ENCODE peak calls at places on chromosomes 2 and 18, in ten cellular contexts. K, O, I, M, D, Y, B, T, Q and J are unnamed samples.

GRCh38 chr2:130767408-130767775 is 12.1 kb downstream of the AMER3 start:
- DNase-seq in K (no peak), O (no peak), I (no peak), M (no peak), D (no peak), Y (no peak), B (no peak), T (no peak), Q (no peak), J (no peak)

GRCh38 chr2:69581774-69582581 is 61.6 kb downstream of the AAK1 start:
- DNase-seq in K (no peak), O (no peak), I (no peak), M (no peak), D (peak), Y (peak), B (peak), T (peak), Q (peak), J (peak)

GRCh38 chr2:189569295-189569925 is 11.2 kb downstream of the SLC40A1 start:
- DNase-seq in K (no peak), O (no peak), I (no peak), M (no peak), D (peak), Y (no peak), B (no peak), T (peak), Q (no peak), J (no peak)

GRCh38 chr2:58633576-58634365 is 392.6 kb upstream of the FANCL start:
- DNase-seq in K (no peak), O (no peak), I (no peak), M (no peak), D (no peak), Y (no peak), B (peak), T (no peak), Q (no peak), J (no peak)

GRCh38 chr2:189247276-189247675 is 67.7 kb upstream of the COL5A2 start:
- DNase-seq in K (no peak), O (no peak), I (no peak), M (no peak), D (no peak), Y (no peak), B (no peak), T (no peak), Q (no peak), J (no peak)

GRCh38 chr2:108911807-108912628 is 77.0 kb downstream of the EDAR start:
- DNase-seq in K (no peak), O (no peak), I (no peak), M (no peak), D (no peak), Y (no peak), B (no peak), T (no peak), Q (no peak), J (no peak)

GRCh38 chr2:190402986-190403385 is 5.2 kb upstream of the MFSD6 start:
- DNase-seq in K (no peak), O (no peak), I (no peak), M (no peak), D (no peak), Y (no peak), B (no peak), T (no peak), Q (no peak), J (no peak)

GRCh38 chr2:59680863-59681262 is 872.6 kb downstream of the BCL11A start:
- DNase-seq in K (no peak), O (no peak), I (no peak), M (no peak), D (peak), Y (no peak), B (no peak), T (no peak), Q (no peak), J (no peak)

GRCh38 chr2:88016948-88017779 is 817 bp upstream of the RNU2-63P start:
- DNase-seq in K (no peak), O (peak), I (no peak), M (peak), D (peak), Y (peak), B (peak), T (no peak), Q (peak), J (peak)

GRCh38 chr2:121791801-121792221 is 36.4 kb downstream of the TSN start:
- DNase-seq in K (no peak), O (no peak), I (no peak), M (no peak), D (no peak), Y (no peak), B (no peak), T (no peak), Q (no peak), J (no peak)

GRCh38 chr2:126344498-126344897 is 311.5 kb upstream of the GYPC start:
- DNase-seq in K (no peak), O (no peak), I (no peak), M (no peak), D (no peak), Y (no peak), B (no peak), T (no peak), Q (no peak), J (no peak)

GRCh38 chr2:111923271-111923670 is 24.9 kb downstream of the MERTK start:
- DNase-seq in K (no peak), O (no peak), I (no peak), M (no peak), D (no peak), Y (no peak), B (no peak), T (peak), Q (no peak), J (no peak)

GRCh38 chr18:13226533-13227144 is 8.1 kb downstream of the LDLRAD4 start:
- DNase-seq in K (no peak), O (no peak), I (no peak), M (no peak), D (no peak), Y (no peak), B (no peak), T (no peak), Q (no peak), J (no peak)

GRCh38 chr18:23126352-23127056 is 8.8 kb upstream of the CABLES1 start:
- DNase-seq in K (no peak), O (no peak), I (no peak), M (no peak), D (no peak), Y (no peak), B (no peak), T (no peak), Q (no peak), J (no peak)

GRCh38 chr2:61244694-61245093 is 82.7 kb downstream of the C2orf74 start:
- DNase-seq in K (no peak), O (no peak), I (no peak), M (no peak), D (no peak), Y (no peak), B (peak), T (no peak), Q (no peak), J (no peak)

GRCh38 chr2:179336782-179337534 is 72.3 kb upstream of the SESTD1 start:
- DNase-seq in K (peak), O (no peak), I (no peak), M (no peak), D (peak), Y (no peak), B (no peak), T (peak), Q (no peak), J (no peak)

GRCh38 chr18:41645600-41646360 is 309.3 kb upstream of the PIK3C3 start:
- DNase-seq in K (no peak), O (no peak), I (no peak), M (no peak), D (no peak), Y (no peak), B (no peak), T (no peak), Q (no peak), J (no peak)

GRCh38 chr2:187143537-187143936 is 294.6 kb upstream of the ZSWIM2 start:
- DNase-seq in K (no peak), O (no peak), I (no peak), M (no peak), D (no peak), Y (no peak), B (no peak), T (no peak), Q (no peak), J (no peak)

GRCh38 chr2:44582363-44583008 is 220.7 kb downstream of the CAMKMT start:
- DNase-seq in K (no peak), O (no peak), I (no peak), M (no peak), D (no peak), Y (no peak), B (no peak), T (peak), Q (no peak), J (no peak)

GRCh38 chr2:241993386-241994005 is 124.0 kb downstream of the RTP5 start:
- DNase-seq in K (no peak), O (no peak), I (no peak), M (peak), D (no peak), Y (no peak), B (no peak), T (no peak), Q (no peak), J (no peak)

GRCh38 chr2:205020673-205021072 is 475.4 kb downstream of the PARD3B start:
- DNase-seq in K (no peak), O (no peak), I (no peak), M (no peak), D (no peak), Y (no peak), B (peak), T (no peak), Q (no peak), J (no peak)

GRCh38 chr2:102187191-102188150 is 648 bp downstream of the IL1RL2 start:
- DNase-seq in K (peak), O (no peak), I (peak), M (peak), D (peak), Y (no peak), B (no peak), T (peak), Q (peak), J (peak)
- H3K4me3 ChIP-seq in K (peak), O (peak), I (peak), M (peak), D (peak), Y (no peak), B (no peak), T (peak), Q (peak), J (no peak)

DNA sequence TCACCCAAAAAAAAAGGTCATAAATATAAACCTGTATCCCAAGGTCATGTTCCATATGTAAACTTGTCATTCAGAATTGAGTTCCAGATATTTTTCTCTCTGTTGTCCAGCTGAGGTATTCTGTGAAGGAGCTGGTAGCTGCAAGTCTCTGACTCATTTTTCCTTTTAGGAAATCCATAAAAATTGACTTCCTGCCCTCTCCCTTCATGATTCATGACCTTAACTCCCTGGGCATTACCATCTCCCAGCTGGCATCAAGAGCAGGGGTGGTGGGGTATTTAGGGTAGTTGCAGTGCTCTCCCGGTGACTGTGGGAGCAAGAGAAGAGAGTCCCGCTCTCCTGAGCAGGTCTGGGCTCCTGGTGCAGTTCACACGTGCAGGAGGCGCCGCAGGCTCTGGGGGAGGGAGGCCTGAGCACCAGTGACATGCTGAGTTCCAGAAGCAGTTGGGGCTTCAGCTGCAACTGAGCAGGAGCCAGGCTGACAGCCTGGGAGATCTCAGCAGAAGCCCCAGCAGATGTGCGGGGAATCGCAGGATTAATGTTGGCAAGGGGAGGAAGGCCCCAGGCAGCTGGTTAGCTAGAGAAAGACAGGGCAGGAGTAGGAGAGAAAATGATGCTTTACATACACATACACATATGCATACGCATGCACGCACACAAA is 192.7 kb downstream of the MGAT5 start:
- DNase-seq in K (no peak), O (no peak), I (no peak), M (no peak), D (no peak), Y (no peak), B (no peak), T (peak), Q (no peak), J (no peak)
- TF ChIP-seq POLR2A in K (no peak), O (no peak), I (no peak), M (no peak), D (no peak), Y (no peak), B (no peak), T (no peak), Q (no peak), J (no peak)

DNA sequence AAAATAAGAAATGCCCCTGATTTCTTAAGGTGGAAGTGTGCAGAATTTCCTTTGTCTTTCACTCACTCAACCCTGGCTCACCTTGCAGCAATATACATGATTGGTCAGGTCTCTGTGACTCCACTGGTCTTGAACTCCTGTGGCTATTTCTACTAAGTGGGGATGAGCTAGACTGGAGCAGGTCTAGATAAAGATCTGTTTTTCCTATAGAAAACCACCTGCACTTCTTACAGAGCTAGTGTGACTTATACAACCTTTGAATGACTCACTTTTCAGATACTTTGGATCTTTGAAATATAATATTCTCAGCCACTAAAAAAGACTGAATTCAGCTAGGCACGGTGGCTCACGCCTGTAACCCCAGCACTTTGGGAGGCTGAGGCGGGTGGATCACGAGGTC is 98.5 kb upstream of the KCTD1 start:
- DNase-seq in K (no peak), O (no peak), I (no peak), M (no peak), D (no peak), Y (no peak), B (no peak), T (no peak), Q (no peak), J (no peak)
- H3K27ac ChIP-seq in K (no peak), O (no peak), I (no peak), M (no peak), D (no peak), Y (no peak), B (no peak), T (no peak), Q (no peak), J (no peak)

GRCh38 chr2:64604929-64605550 is 48.7 kb downstream of the SERTAD2 start:
- DNase-seq in K (no peak), O (no peak), I (peak), M (no peak), D (no peak), Y (no peak), B (no peak), T (peak), Q (no peak), J (peak)
- H3K4me3 ChIP-seq in K (no peak), O (no peak), I (no peak), M (no peak), D (no peak), Y (no peak), B (no peak), T (no peak), Q (no peak), J (no peak)

GRCh38 chr2:98086491-98087446 is at the start of gene VWA3B:
- DNase-seq in K (no peak), O (peak), I (peak), M (peak), D (peak), Y (peak), B (no peak), T (no peak), Q (peak), J (peak)
- TF ChIP-seq POLR2A in K (no peak), O (peak), I (no peak), M (no peak), D (no peak), Y (no peak), B (no peak), T (no peak), Q (no peak), J (no peak)